ENCODE peak calls at places on chromosomes 13 and 19, in six cellular contexts. One of them, this sample, is unnamed.

GRCh38 chr19:30604657-30605056 is 232.5 kb downstream of the ZNF536 start:
- DNase-seq in K562: no peak
- DNase-seq in GM12878: no peak
- DNase-seq in A549: no peak
- DNase-seq in H1: peak; percentile 14
- DNase-seq in HepG2: no peak
- DNase-seq in this sample: no peak

GRCh38 chr13:93079294-93079693 is 147.3 kb upstream of the GPC6 start:
- DNase-seq in H1: no peak
- DNase-seq in K562: no peak
- DNase-seq in A549: no peak
- DNase-seq in GM12878: no peak
- DNase-seq in HepG2: no peak
- DNase-seq in this sample: peak; percentile 14

GRCh38 chr19:40962460-40962961 is 28.6 kb upstream of the CYP2B6 start:
- DNase-seq in GM12878: no peak
- DNase-seq in K562: no peak
- DNase-seq in A549: peak; percentile 82
- DNase-seq in HepG2: peak; percentile 55
- DNase-seq in H1: no peak
- DNase-seq in this sample: no peak

GRCh38 chr13:43391021-43391420 is 367.6 kb downstream of the DNAJC15 start:
- DNase-seq in GM12878: no peak
- DNase-seq in H1: no peak
- DNase-seq in A549: no peak
- DNase-seq in K562: no peak
- DNase-seq in HepG2: no peak
- DNase-seq in this sample: no peak

GRCh38 chr19:7475665-7476064 is 13.2 kb downstream of the PEX11G start:
- DNase-seq in K562: no peak
- DNase-seq in HepG2: no peak
- DNase-seq in A549: no peak
- DNase-seq in H1: no peak
- DNase-seq in GM12878: no peak
- DNase-seq in this sample: peak; percentile 28

GRCh38 chr13:26707122-26708006 is 53.2 kb downstream of the GPR12 start:
- DNase-seq in A549: peak; percentile 51
- DNase-seq in K562: peak; percentile 6
- DNase-seq in HepG2: peak; percentile 50
- DNase-seq in GM12878: no peak
- DNase-seq in H1: no peak
- DNase-seq in this sample: peak; percentile 77

GRCh38 chr13:38072696-38073095 is 203.1 kb upstream of the TRPC4 start:
- DNase-seq in HepG2: no peak
- DNase-seq in K562: no peak
- DNase-seq in A549: no peak
- DNase-seq in GM12878: no peak
- DNase-seq in H1: no peak
- DNase-seq in this sample: no peak

GRCh38 chr19:44740351-44740824 is 8.1 kb upstream of the BCL3 start:
- DNase-seq in A549: peak; percentile 88
- DNase-seq in H1: no peak
- DNase-seq in K562: peak; percentile 49
- DNase-seq in HepG2: peak; percentile 83
- DNase-seq in GM12878: no peak
- DNase-seq in this sample: no peak

GRCh38 chr13:110820311-110820710 is 94.6 kb downstream of the ANKRD10 start:
- DNase-seq in K562: no peak
- DNase-seq in HepG2: no peak
- DNase-seq in A549: no peak
- DNase-seq in GM12878: no peak
- DNase-seq in H1: peak; percentile 34
- DNase-seq in this sample: no peak

GRCh38 chr13:75319244-75319643 is 162.7 kb downstream of the TBC1D4 start:
- DNase-seq in GM12878: no peak
- DNase-seq in H1: no peak
- DNase-seq in HepG2: peak; percentile 16
- DNase-seq in K562: no peak
- DNase-seq in A549: no peak
- DNase-seq in this sample: no peak

GRCh38 chr19:46887240-46887782 is 26.5 kb downstream of the ARHGAP35 start:
- DNase-seq in A549: no peak
- DNase-seq in H1: no peak
- DNase-seq in GM12878: no peak
- DNase-seq in HepG2: no peak
- DNase-seq in K562: no peak
- DNase-seq in this sample: no peak

GRCh38 chr19:52734340-52734892 is 428 bp downstream of the ZNF611 start:
- DNase-seq in HepG2: no peak
- DNase-seq in H1: no peak
- DNase-seq in GM12878: no peak
- DNase-seq in K562: peak; percentile 48
- DNase-seq in A549: no peak
- DNase-seq in this sample: peak; percentile 74

GRCh38 chr13:47025791-47026419 is 129.1 kb upstream of the HTR2A start:
- DNase-seq in K562: no peak
- DNase-seq in HepG2: no peak
- DNase-seq in GM12878: no peak
- DNase-seq in A549: no peak
- DNase-seq in H1: no peak
- DNase-seq in this sample: no peak

GRCh38 chr13:111909971-111910671 is 156.8 kb upstream of the SOX1 start:
- DNase-seq in H1: peak; percentile 22
- DNase-seq in K562: no peak
- DNase-seq in A549: no peak
- DNase-seq in HepG2: no peak
- DNase-seq in GM12878: no peak
- DNase-seq in this sample: no peak

GRCh38 chr13:93861818-93862217 is 617.7 kb downstream of the DCT start:
- DNase-seq in H1: no peak
- DNase-seq in K562: no peak
- DNase-seq in GM12878: no peak
- DNase-seq in HepG2: no peak
- DNase-seq in A549: peak; percentile 28
- DNase-seq in this sample: no peak

GRCh38 chr19:2166741-2167738 is 3.3 kb downstream of the DOT1L start:
- DNase-seq in H1: no peak
- DNase-seq in A549: peak; percentile 59
- DNase-seq in K562: no peak
- DNase-seq in GM12878: no peak
- DNase-seq in HepG2: peak; percentile 79
- DNase-seq in this sample: peak; percentile 89

GRCh38 chr13:44576396-44577235 is 486 bp upstream of the TSC22D1 start:
- DNase-seq in K562: peak; percentile 30
- DNase-seq in H1: no peak
- DNase-seq in GM12878: no peak
- DNase-seq in A549: no peak
- DNase-seq in HepG2: no peak
- DNase-seq in this sample: peak; percentile 68

GRCh38 chr19:1085676-1086442 is 9.3 kb downstream of the POLR2E start:
- DNase-seq in GM12878: no peak
- DNase-seq in K562: no peak
- DNase-seq in A549: no peak
- DNase-seq in HepG2: no peak
- DNase-seq in H1: no peak
- DNase-seq in this sample: no peak

GRCh38 chr19:55173717-55174409 is 6.2 kb downstream of the SYT5 start:
- DNase-seq in A549: peak; percentile 93
- DNase-seq in GM12878: no peak
- DNase-seq in HepG2: peak; percentile 39
- DNase-seq in K562: peak; percentile 91
- DNase-seq in H1: peak; percentile 99
- DNase-seq in this sample: peak; percentile 74

GRCh38 chr13:56864451-56864850 is 276.3 kb upstream of the PRR20A start:
- DNase-seq in K562: no peak
- DNase-seq in H1: no peak
- DNase-seq in A549: no peak
- DNase-seq in HepG2: no peak
- DNase-seq in GM12878: no peak
- DNase-seq in this sample: no peak

GRCh38 chr13:113327391-113327765 is 30.3 kb downstream of the LAMP1 start:
- DNase-seq in GM12878: no peak
- DNase-seq in K562: no peak
- DNase-seq in H1: no peak
- DNase-seq in A549: no peak
- DNase-seq in HepG2: no peak
- DNase-seq in this sample: no peak

GRCh38 chr19:15550847-15551182 is 42.5 kb downstream of the CYP4F22 start:
- DNase-seq in H1: no peak
- DNase-seq in HepG2: peak; percentile 16
- DNase-seq in A549: peak; percentile 37
- DNase-seq in K562: peak; percentile 22
- DNase-seq in GM12878: no peak
- DNase-seq in this sample: no peak

GRCh38 chr19:28504139-28504538 is 708.8 kb downstream of the UQCRFS1 start:
- DNase-seq in H1: no peak
- DNase-seq in A549: no peak
- DNase-seq in HepG2: no peak
- DNase-seq in GM12878: no peak
- DNase-seq in K562: no peak
- DNase-seq in this sample: no peak

GRCh38 chr13:78030351-78030750 is 111.7 kb upstream of the EDNRB start:
- DNase-seq in A549: no peak
- DNase-seq in H1: no peak
- DNase-seq in HepG2: no peak
- DNase-seq in K562: no peak
- DNase-seq in GM12878: no peak
- DNase-seq in this sample: no peak

GRCh38 chr19:10835089-10835753 is 791 bp downstream of the TMED1 start:
- DNase-seq in GM12878: no peak
- DNase-seq in H1: no peak
- DNase-seq in HepG2: no peak
- DNase-seq in A549: no peak
- DNase-seq in K562: no peak
- DNase-seq in this sample: no peak
- TF ChIP-seq CHD2 in GM12878: no peak
- TF ChIP-seq CHD2 in H1: peak; percentile 6
- TF ChIP-seq CHD2 in HepG2: no peak
- TF ChIP-seq CHD2 in A549: no peak
- TF ChIP-seq CHD2 in K562: no peak
- TF ChIP-seq CHD2 in this sample: no peak

GRCh38 chr13:99922631-99923404 is 48.7 kb downstream of the ZIC5 start:
- DNase-seq in A549: no peak
- DNase-seq in GM12878: no peak
- DNase-seq in K562: no peak
- DNase-seq in H1: no peak
- DNase-seq in HepG2: no peak
- DNase-seq in this sample: no peak
- TF ChIP-seq CHD2 in A549: no peak
- TF ChIP-seq CHD2 in GM12878: no peak
- TF ChIP-seq CHD2 in K562: no peak
- TF ChIP-seq CHD2 in H1: no peak
- TF ChIP-seq CHD2 in HepG2: no peak
- TF ChIP-seq CHD2 in this sample: no peak

DNA sequence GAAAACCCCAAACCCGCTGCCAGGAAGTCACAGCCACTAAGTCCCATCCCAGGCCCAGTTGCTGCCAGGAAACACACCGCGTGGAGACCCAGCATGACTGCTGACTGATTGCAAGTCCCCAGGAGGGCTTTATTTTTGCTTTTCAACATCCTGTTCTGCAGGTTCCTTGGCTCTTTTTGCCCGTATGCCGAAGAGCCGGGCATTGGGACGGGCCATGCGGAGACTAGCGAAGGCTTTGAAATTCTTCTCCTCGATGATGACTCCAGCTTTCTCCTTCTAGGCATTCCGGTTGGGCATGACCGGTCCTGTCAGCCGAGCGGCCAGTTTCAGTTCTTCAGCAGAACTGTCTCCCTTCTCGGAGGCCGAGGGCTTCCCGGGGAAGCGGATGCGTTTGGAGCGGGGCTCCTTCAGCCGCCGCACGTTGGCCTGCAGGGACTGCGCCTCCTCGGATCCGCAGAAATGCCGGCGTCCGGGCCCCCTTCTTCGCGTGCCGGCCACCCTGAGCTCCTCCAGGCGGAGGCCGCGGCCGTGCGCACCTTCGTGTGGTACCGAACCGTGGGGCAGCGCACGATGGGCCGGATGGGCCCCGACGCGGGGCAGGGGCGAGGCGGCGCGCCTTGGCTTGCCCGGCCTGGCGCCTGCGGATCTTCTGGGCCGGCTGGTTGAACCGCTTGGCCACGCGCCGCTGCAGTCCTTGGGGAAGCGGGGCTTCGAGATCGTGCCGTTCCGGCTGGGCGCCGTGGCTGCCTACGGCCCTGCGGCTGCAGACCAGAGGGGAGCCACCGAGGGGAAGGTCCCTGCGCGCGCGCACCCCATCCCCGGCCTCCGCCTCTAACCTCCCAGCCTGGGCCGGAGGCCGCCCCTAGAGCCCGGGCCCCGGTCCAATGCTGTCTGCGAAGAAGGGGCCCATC is 15.2 kb downstream of the ZSCAN5C start:
- DNase-seq in HepG2: no peak
- DNase-seq in K562: no peak
- DNase-seq in GM12878: no peak
- DNase-seq in H1: peak; percentile 79
- DNase-seq in A549: no peak
- DNase-seq in this sample: peak; percentile 39
- TF ChIP-seq CHD2 in HepG2: no peak
- TF ChIP-seq CHD2 in K562: no peak
- TF ChIP-seq CHD2 in GM12878: no peak
- TF ChIP-seq CHD2 in H1: no peak
- TF ChIP-seq CHD2 in A549: no peak
- TF ChIP-seq CHD2 in this sample: no peak

GRCh38 chr19:5058456-5059190 is 89.7 kb downstream of the KDM4B start:
- DNase-seq in GM12878: no peak
- DNase-seq in A549: no peak
- DNase-seq in HepG2: no peak
- DNase-seq in K562: no peak
- DNase-seq in H1: no peak
- DNase-seq in this sample: no peak

GRCh38 chr19:5059767-5060166 is 90.9 kb downstream of the KDM4B start:
- DNase-seq in A549: no peak
- DNase-seq in K562: no peak
- DNase-seq in H1: no peak
- DNase-seq in HepG2: no peak
- DNase-seq in GM12878: no peak
- DNase-seq in this sample: no peak

GRCh38 chr19:5057860-5058259 is 88.9 kb downstream of the KDM4B start:
- DNase-seq in H1: no peak
- DNase-seq in A549: peak; percentile 42
- DNase-seq in HepG2: no peak
- DNase-seq in K562: peak; percentile 76
- DNase-seq in GM12878: no peak
- DNase-seq in this sample: peak; percentile 80

GRCh38 chr19:5060591-5061339 is 91.9 kb downstream of the KDM4B start:
- DNase-seq in A549: no peak
- DNase-seq in H1: no peak
- DNase-seq in HepG2: no peak
- DNase-seq in K562: no peak
- DNase-seq in GM12878: no peak
- DNase-seq in this sample: no peak

DNA sequence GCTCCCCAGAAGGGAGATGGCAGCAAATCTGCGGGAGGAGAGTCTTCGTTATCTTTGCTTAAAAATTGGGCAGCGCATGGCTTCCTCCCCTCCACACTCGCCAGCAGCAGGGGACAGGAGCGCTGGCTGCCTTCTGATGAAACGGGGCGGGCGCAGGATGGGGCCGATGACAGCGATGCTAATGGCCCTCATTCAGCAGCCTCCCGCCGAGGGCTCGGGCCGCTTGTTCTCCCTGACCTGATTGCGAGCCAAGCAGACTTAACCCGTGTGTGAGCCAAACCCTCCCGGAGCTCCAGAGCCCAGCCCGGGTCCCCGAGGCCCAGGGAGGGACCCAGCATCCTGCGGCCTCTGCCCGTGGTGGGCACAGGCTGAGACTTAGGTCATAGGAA is 90.3 kb downstream of the KDM4B start:
- DNase-seq in K562: no peak
- DNase-seq in H1: no peak
- DNase-seq in HepG2: no peak
- DNase-seq in GM12878: no peak
- DNase-seq in A549: no peak
- DNase-seq in this sample: no peak
- TF ChIP-seq CHD2 in K562: no peak
- TF ChIP-seq CHD2 in H1: no peak
- TF ChIP-seq CHD2 in HepG2: no peak
- TF ChIP-seq CHD2 in GM12878: no peak
- TF ChIP-seq CHD2 in A549: no peak
- TF ChIP-seq CHD2 in this sample: no peak

This sample was measured in SK-N-SH.